ENCODE peak calls at places on chromosomes 3 and 15, in four cellular contexts. One of them, this sample, is unnamed.

GRCh38 chr3:178386880-178387279 is 149.4 kb upstream of the KCNMB2 start:
- DNase-seq in activated T-helper 1 cell treated with Interleukin-2 at 50 U/mL for 16 hours: no peak
- DNase-seq in LHCN-M2: no peak
- DNase-seq in ascending aorta: no peak
- DNase-seq in this sample: no peak

GRCh38 chr15:45863881-45864580 is 229.2 kb downstream of the SQOR start:
- DNase-seq in activated T-helper 1 cell treated with Interleukin-2 at 50 U/mL for 16 hours: no peak
- DNase-seq in LHCN-M2: no peak
- DNase-seq in ascending aorta: no peak
- DNase-seq in this sample: no peak

GRCh38 chr3:194869482-194870169 is 183.9 kb downstream of the FAM43A start:
- DNase-seq in activated T-helper 1 cell treated with Interleukin-2 at 50 U/mL for 16 hours: no peak
- DNase-seq in LHCN-M2: peak
- DNase-seq in ascending aorta: no peak
- DNase-seq in this sample: peak

GRCh38 chr15:41207687-41208448 is 22.7 kb downstream of the EXD1 start:
- DNase-seq in activated T-helper 1 cell treated with Interleukin-2 at 50 U/mL for 16 hours: no peak
- DNase-seq in LHCN-M2: peak
- DNase-seq in ascending aorta: no peak
- DNase-seq in this sample: no peak

GRCh38 chr3:36511761-36512496 is 131.6 kb downstream of the STAC start:
- DNase-seq in activated T-helper 1 cell treated with Interleukin-2 at 50 U/mL for 16 hours: no peak
- DNase-seq in LHCN-M2: no peak
- DNase-seq in ascending aorta: no peak
- DNase-seq in this sample: no peak

GRCh38 chr3:28799084-28799483 is 450.5 kb upstream of the AZI2 start:
- DNase-seq in activated T-helper 1 cell treated with Interleukin-2 at 50 U/mL for 16 hours: no peak
- DNase-seq in LHCN-M2: no peak
- DNase-seq in ascending aorta: no peak
- DNase-seq in this sample: no peak

GRCh38 chr3:46671541-46672348 is 21.7 kb downstream of the ALS2CL start:
- DNase-seq in activated T-helper 1 cell treated with Interleukin-2 at 50 U/mL for 16 hours: no peak
- DNase-seq in LHCN-M2: no peak
- DNase-seq in ascending aorta: peak
- DNase-seq in this sample: no peak

GRCh38 chr3:51967384-51968174 is at the start of gene PCBP4:
- DNase-seq in activated T-helper 1 cell treated with Interleukin-2 at 50 U/mL for 16 hours: peak
- DNase-seq in LHCN-M2: peak
- DNase-seq in ascending aorta: no peak
- DNase-seq in this sample: no peak

GRCh38 chr3:179410317-179410716 is 41.0 kb downstream of the GNB4 start:
- DNase-seq in activated T-helper 1 cell treated with Interleukin-2 at 50 U/mL for 16 hours: no peak
- DNase-seq in LHCN-M2: peak
- DNase-seq in ascending aorta: no peak
- DNase-seq in this sample: no peak

GRCh38 chr15:89677381-89677780 is 1.8 kb downstream of the PLIN1 start:
- DNase-seq in activated T-helper 1 cell treated with Interleukin-2 at 50 U/mL for 16 hours: no peak
- DNase-seq in LHCN-M2: no peak
- DNase-seq in ascending aorta: no peak
- DNase-seq in this sample: no peak

GRCh38 chr3:157061271-157061670 is 98.7 kb downstream of the CCNL1 start:
- DNase-seq in activated T-helper 1 cell treated with Interleukin-2 at 50 U/mL for 16 hours: no peak
- DNase-seq in LHCN-M2: no peak
- DNase-seq in ascending aorta: no peak
- DNase-seq in this sample: no peak

GRCh38 chr3:177596248-177596821 is 399.1 kb upstream of the TBL1XR1 start:
- DNase-seq in activated T-helper 1 cell treated with Interleukin-2 at 50 U/mL for 16 hours: no peak
- DNase-seq in LHCN-M2: no peak
- DNase-seq in ascending aorta: no peak
- DNase-seq in this sample: no peak

GRCh38 chr3:99503350-99503749 is 135.0 kb upstream of the COL8A1 start:
- DNase-seq in activated T-helper 1 cell treated with Interleukin-2 at 50 U/mL for 16 hours: no peak
- DNase-seq in LHCN-M2: peak
- DNase-seq in ascending aorta: no peak
- DNase-seq in this sample: no peak

GRCh38 chr3:180036092-180036677 is 552 bp downstream of the PEX5L start:
- DNase-seq in activated T-helper 1 cell treated with Interleukin-2 at 50 U/mL for 16 hours: no peak
- DNase-seq in LHCN-M2: no peak
- DNase-seq in ascending aorta: no peak
- DNase-seq in this sample: no peak

GRCh38 chr15:26091184-26091583 is 228.1 kb upstream of the ATP10A start:
- DNase-seq in activated T-helper 1 cell treated with Interleukin-2 at 50 U/mL for 16 hours: no peak
- DNase-seq in LHCN-M2: no peak
- DNase-seq in ascending aorta: no peak
- DNase-seq in this sample: no peak

GRCh38 chr15:63466378-63467192 is 37.8 kb upstream of the USP3 start:
- DNase-seq in activated T-helper 1 cell treated with Interleukin-2 at 50 U/mL for 16 hours: peak
- DNase-seq in LHCN-M2: peak
- DNase-seq in ascending aorta: no peak
- DNase-seq in this sample: no peak

GRCh38 chr3:187019542-187020072 is 89.3 kb downstream of the ST6GAL1 start:
- DNase-seq in activated T-helper 1 cell treated with Interleukin-2 at 50 U/mL for 16 hours: no peak
- DNase-seq in LHCN-M2: no peak
- DNase-seq in ascending aorta: no peak
- DNase-seq in this sample: no peak

GRCh38 chr3:61522064-61522463 is 39.3 kb upstream of the PTPRG start:
- DNase-seq in activated T-helper 1 cell treated with Interleukin-2 at 50 U/mL for 16 hours: no peak
- DNase-seq in LHCN-M2: no peak
- DNase-seq in ascending aorta: no peak
- DNase-seq in this sample: no peak

GRCh38 chr15:99749386-99749785 is 16.1 kb upstream of the LYSMD4 start:
- DNase-seq in activated T-helper 1 cell treated with Interleukin-2 at 50 U/mL for 16 hours: no peak
- DNase-seq in LHCN-M2: no peak
- DNase-seq in ascending aorta: no peak
- DNase-seq in this sample: no peak

GRCh38 chr3:62795978-62796635 is 79.1 kb downstream of the CADPS start:
- DNase-seq in activated T-helper 1 cell treated with Interleukin-2 at 50 U/mL for 16 hours: no peak
- DNase-seq in LHCN-M2: no peak
- DNase-seq in ascending aorta: no peak
- DNase-seq in this sample: no peak